ENCODE peak calls at places on chromosomes 12 and 14, in four cellular contexts. A is fibroblast of the aortic adventitia, P is posterior cingulate gyrus, R is foreskin keratinocyte. Q is an unnamed sample.

GRCh38 chr12:6963016-6963731 is 7.3 kb downstream of the PHB2 start:
- DNase-seq in A (no peak), P (peak), R (no peak), Q (no peak)

GRCh38 chr14:106185837-106186233 is 659.5 kb downstream of the TMEM121 start:
- DNase-seq in A (no peak), P (no peak), R (no peak), Q (no peak)

GRCh38 chr12:93645702-93646101 is 31.5 kb upstream of the CRADD start:
- DNase-seq in A (peak), P (no peak), R (no peak), Q (peak)

GRCh38 chr12:46858368-46858767 is 32.6 kb upstream of the SLC38A4 start:
- DNase-seq in A (no peak), P (no peak), R (no peak), Q (peak)

GRCh38 chr12:50403001-50403440 is 2.3 kb downstream of the LARP4 start:
- DNase-seq in A (no peak), P (no peak), R (no peak), Q (no peak)

GRCh38 chr12:22467190-22467589 is 77.2 kb downstream of the C2CD5 start:
- DNase-seq in A (no peak), P (no peak), R (no peak), Q (peak)

GRCh38 chr12:68264864-68265256 is 11.5 kb upstream of the IL22 start:
- DNase-seq in A (peak), P (no peak), R (no peak), Q (peak)

GRCh38 chr12:103401421-103401820 is 94.3 kb downstream of the C12orf42 start:
- DNase-seq in A (no peak), P (no peak), R (peak), Q (no peak)

GRCh38 chr14:104813286-104813685 is 12.4 kb downstream of the ZBTB42 start:
- DNase-seq in A (no peak), P (peak), R (no peak), Q (no peak)

GRCh38 chr12:11653215-11653753 is 3.8 kb downstream of the ETV6 start:
- DNase-seq in A (no peak), P (no peak), R (no peak), Q (peak)

GRCh38 chr14:33611405-33612183 is 339.3 kb downstream of the EGLN3 start:
- DNase-seq in A (peak), P (no peak), R (no peak), Q (peak)

GRCh38 chr14:100339757-100340453 is 16.8 kb downstream of the SLC25A47 start:
- DNase-seq in A (no peak), P (peak), R (no peak), Q (no peak)

GRCh38 chr14:100336618-100337530 is 13.7 kb downstream of the SLC25A47 start:
- DNase-seq in A (no peak), P (peak), R (no peak), Q (no peak)

GRCh38 chr12:95548539-95549391 is 2.5 kb downstream of the USP44 start:
- DNase-seq in A (peak), P (peak), R (no peak), Q (no peak)

GRCh38 chr14:24037658-24038037 is 14.2 kb upstream of the CARMIL3 start:
- DNase-seq in A (no peak), P (no peak), R (no peak), Q (no peak)

GRCh38 chr14:53306267-53306721 is 153.2 kb upstream of the DDHD1 start:
- DNase-seq in A (peak), P (peak), R (no peak), Q (peak)

GRCh38 chr14:50835280-50835679 is 4.3 kb upstream of the NIN start:
- DNase-seq in A (peak), P (no peak), R (no peak), Q (peak)

GRCh38 chr14:101757064-101757838 is 4.3 kb upstream of the PPP2R5C start:
- DNase-seq in A (no peak), P (no peak), R (no peak), Q (no peak)

GRCh38 chr12:114686421-114687268 is 2.7 kb upstream of the TBX3 start:
- DNase-seq in A (no peak), P (no peak), R (no peak), Q (no peak)

GRCh38 chr12:88750867-88751543 is 170.7 kb upstream of the KITLG start:
- DNase-seq in A (no peak), P (no peak), R (no peak), Q (no peak)

GRCh38 chr14:103143535-103143934 is 20.3 kb downstream of the TNFAIP2 start:
- DNase-seq in A (no peak), P (no peak), R (no peak), Q (peak)

GRCh38 chr14:23430016-23430732 is 5.3 kb downstream of the MYH7 start:
- DNase-seq in A (no peak), P (peak), R (no peak), Q (no peak)

GRCh38 chr14:31657917-31658316 is 96.7 kb downstream of the NUBPL start:
- DNase-seq in A (no peak), P (no peak), R (no peak), Q (no peak)

GRCh38 chr12:93061414-93062099 is 132.5 kb upstream of the EEA1 start:
- DNase-seq in A (peak), P (peak), R (no peak), Q (no peak)

GRCh38 chr14:94113490-94113889 is 3.0 kb downstream of the IFI27 start:
- DNase-seq in A (peak), P (no peak), R (no peak), Q (peak)

GRCh38 chr14:77007975-77008421 is 20.5 kb downstream of the IRF2BPL start:
- DNase-seq in A (no peak), P (peak), R (no peak), Q (no peak)

GRCh38 chr14:24329736-24330135 is 5.1 kb downstream of the ADCY4 start:
- DNase-seq in A (no peak), P (peak), R (no peak), Q (no peak)

GRCh38 chr12:68011882-68012207 is 22.6 kb downstream of the IFNG-AS1 start:
- DNase-seq in A (no peak), P (no peak), R (no peak), Q (peak)

GRCh38 chr14:105899071-105899641 is 372.8 kb downstream of the TMEM121 start:
- DNase-seq in A (no peak), P (peak), R (no peak), Q (no peak)

GRCh38 chr14:61511558-61511924 is 183.8 kb upstream of the HIF1A start:
- DNase-seq in A (no peak), P (no peak), R (no peak), Q (no peak)

GRCh38 chr12:114240288-114240687 is 165.7 kb downstream of the TBX5 start:
- DNase-seq in A (no peak), P (no peak), R (no peak), Q (no peak)

GRCh38 chr12:6236641-6236940 is 36.4 kb downstream of the CD9 start:
- DNase-seq in A (no peak), P (peak), R (no peak), Q (no peak)

GRCh38 chr14:104596927-104597351 is 7.6 kb downstream of the TMEM179 start:
- DNase-seq in A (no peak), P (peak), R (no peak), Q (no peak)

GRCh38 chr14:24817638-24818053 is 183.7 kb upstream of the GZMB start:
- DNase-seq in A (peak), P (peak), R (no peak), Q (peak)

GRCh38 chr12:109130755-109131521 is 14.6 kb downstream of the ACACB start:
- DNase-seq in A (no peak), P (peak), R (no peak), Q (no peak)

GRCh38 chr12:110699591-110700445 is 10.9 kb upstream of the HVCN1 start:
- DNase-seq in A (no peak), P (no peak), R (no peak), Q (no peak)

Q was measured in fibroblast of mammary gland.